ENCODE peak calls at places on chromosomes 12 and 14, in ten cellular contexts. G is T-helper 2 cell; W is Right ventricle myocardium superior; C is NCI-H446; O is NCI-H146; V is psoas muscle; Z is HAP-1; R is Karpas-422; A is KBM-7; N is naive thymus-derived CD8-positive, alpha-beta T cell. I is an unnamed sample.

GRCh38 chr12:123115409-123116111 is 35.3 kb downstream of the PITPNM2 start:
- DNase-seq in W (peak), R (no peak), N (peak), G (no peak), Z (peak), A (no peak), V (peak), O (no peak), C (no peak), I (peak)

GRCh38 chr12:76158518-76159321 is 74.2 kb upstream of the NAP1L1 start:
- DNase-seq in Z (peak), O (peak), C (no peak), W (no peak), G (peak), A (peak), V (peak), N (peak), R (peak), I (peak)

GRCh38 chr14:74804219-74804825 is 41.2 kb downstream of the YLPM1 start:
- DNase-seq in A (peak), O (no peak), N (peak), G (no peak), W (no peak), R (peak), V (no peak), C (peak), Z (peak), I (no peak)

GRCh38 chr12:57192920-57193319 is 23.7 kb upstream of the NXPH4 start:
- DNase-seq in V (no peak), O (no peak), A (no peak), N (no peak), R (no peak), Z (no peak), W (no peak), G (no peak), C (no peak), I (no peak)

GRCh38 chr14:63493246-63493645 is 49.9 kb downstream of the PPP2R5E start:
- DNase-seq in W (no peak), Z (no peak), A (peak), V (no peak), R (no peak), G (no peak), C (no peak), O (no peak), N (no peak), I (no peak)

GRCh38 chr12:27505771-27506170 is 18.2 kb upstream of the PPFIBP1 start:
- DNase-seq in G (no peak), V (no peak), N (no peak), C (no peak), O (no peak), A (no peak), R (no peak), Z (no peak), W (no peak), I (no peak)

GRCh38 chr12:23731493-23731892 is 218.0 kb downstream of the SOX5 start:
- DNase-seq in R (no peak), C (no peak), W (no peak), V (no peak), Z (no peak), A (no peak), N (no peak), G (no peak), O (no peak), I (no peak)

GRCh38 chr12:10645910-10646309 is 27.9 kb downstream of the STYK1 start:
- DNase-seq in N (no peak), R (no peak), V (no peak), G (no peak), O (no peak), C (no peak), A (no peak), Z (no peak), W (no peak), I (no peak)

GRCh38 chr12:5458229-5459050 is 26.5 kb downstream of the NTF3 start:
- DNase-seq in Z (no peak), N (no peak), V (no peak), A (no peak), O (no peak), C (no peak), R (no peak), W (no peak), G (no peak), I (no peak)

GRCh38 chr12:2332266-2332665 is 279.5 kb downstream of the CACNA1C start:
- DNase-seq in N (no peak), R (no peak), C (no peak), V (no peak), A (no peak), O (no peak), G (no peak), W (no peak), Z (no peak), I (no peak)

GRCh38 chr14:22434030-22434429 is 155.0 kb downstream of the DAD1 start:
- DNase-seq in A (peak), R (peak), V (no peak), N (no peak), O (no peak), G (no peak), C (no peak), Z (no peak), W (no peak), I (no peak)

GRCh38 chr14:56514663-56515371 is 64.8 kb upstream of the TMEM260 start:
- DNase-seq in O (no peak), N (no peak), R (no peak), G (no peak), Z (no peak), C (no peak), W (no peak), V (no peak), A (no peak), I (no peak)

GRCh38 chr12:29739279-29739991 is 44.3 kb downstream of the TMTC1 start:
- DNase-seq in C (no peak), O (no peak), R (no peak), N (no peak), Z (no peak), W (no peak), A (no peak), G (no peak), V (no peak), I (no peak)

GRCh38 chr12:981176-981828 is 9.7 kb upstream of the ERC1 start:
- DNase-seq in A (no peak), N (no peak), V (no peak), Z (no peak), O (no peak), R (no peak), W (no peak), G (no peak), C (no peak), I (no peak)

GRCh38 chr14:62824086-62824485 is 221.2 kb downstream of the KCNH5 start:
- DNase-seq in N (no peak), A (no peak), O (no peak), G (no peak), V (no peak), Z (no peak), R (no peak), W (no peak), C (no peak), I (no peak)

GRCh38 chr14:32407170-32407569 is 78.1 kb downstream of the AKAP6 start:
- DNase-seq in C (peak), A (no peak), O (no peak), G (no peak), Z (no peak), N (no peak), W (no peak), V (no peak), R (no peak), I (no peak)

GRCh38 chr12:64840949-64841717 is 16.7 kb downstream of the TBC1D30 start:
- DNase-seq in Z (no peak), O (no peak), V (no peak), A (no peak), N (no peak), W (no peak), R (no peak), C (no peak), G (no peak), I (peak)

GRCh38 chr14:72682188-72682587 is 211.7 kb downstream of the DPF3 start:
- DNase-seq in R (no peak), C (no peak), W (no peak), N (no peak), O (no peak), G (no peak), A (no peak), V (no peak), Z (no peak), I (no peak)

GRCh38 chr14:21385170-21385904 is 1.5 kb upstream of the SUPT16H start:
- DNase-seq in O (peak), Z (peak), R (peak), C (no peak), A (peak), W (no peak), V (no peak), G (no peak), N (no peak), I (no peak)

GRCh38 chr14:45089813-45090212 is 5.9 kb downstream of the PRPF39 start:
- DNase-seq in Z (no peak), C (no peak), R (no peak), A (no peak), V (no peak), O (no peak), W (no peak), G (no peak), N (no peak), I (no peak)

GRCh38 chr12:46944104-46944503 is 118.3 kb upstream of the SLC38A4 start:
- DNase-seq in A (no peak), N (no peak), Z (no peak), R (no peak), O (no peak), W (no peak), G (no peak), C (no peak), V (no peak), I (no peak)

GRCh38 chr14:31510222-31510621 is 22.4 kb upstream of the GPR33 start:
- DNase-seq in G (no peak), R (peak), A (peak), V (no peak), C (peak), O (peak), Z (no peak), N (no peak), W (no peak), I (no peak)

GRCh38 chr12:75623631-75624118 is 112.3 kb upstream of the KRR1 start:
- DNase-seq in O (peak), A (no peak), W (no peak), G (no peak), R (no peak), V (no peak), Z (no peak), C (no peak), N (no peak), I (no peak)

GRCh38 chr14:42143114-42143513 is 536.4 kb downstream of the LRFN5 start:
- DNase-seq in O (no peak), N (no peak), A (no peak), C (no peak), R (no peak), V (no peak), Z (no peak), W (no peak), G (no peak), I (no peak)

GRCh38 chr12:90827567-90827966 is 127.4 kb downstream of the CCER1 start:
- DNase-seq in R (no peak), G (no peak), W (no peak), A (no peak), V (no peak), C (no peak), N (no peak), Z (no peak), O (no peak), I (no peak)

GRCh38 chr12:121568971-121569808 is 11.6 kb downstream of the KDM2B start:
- DNase-seq in R (peak), O (no peak), W (peak), A (no peak), G (no peak), V (no peak), Z (no peak), C (no peak), N (no peak), I (no peak)

GRCh38 chr12:109460538-109460937 is 16.6 kb downstream of the KCTD10 start:
- DNase-seq in G (no peak), Z (no peak), A (no peak), V (no peak), N (no peak), R (no peak), O (no peak), C (no peak), W (no peak), I (peak)

GRCh38 chr12:104534162-104534856 is 77.6 kb downstream of the CHST11 start:
- DNase-seq in Z (no peak), R (no peak), G (no peak), N (no peak), V (no peak), W (no peak), C (no peak), O (no peak), A (no peak), I (no peak)

GRCh38 chr12:93756295-93756694 is 79.1 kb downstream of the CRADD start:
- DNase-seq in A (no peak), O (no peak), V (no peak), W (no peak), C (no peak), N (no peak), G (no peak), R (no peak), Z (no peak), I (no peak)

GRCh38 chr12:123388218-123388947 is 4.5 kb downstream of the KMT5A start:
- DNase-seq in V (peak), O (peak), Z (peak), C (no peak), N (peak), R (peak), A (peak), G (peak), W (peak), I (peak)

GRCh38 chr14:105857223-105857815 is 330.9 kb downstream of the TMEM121 start:
- DNase-seq in V (no peak), W (peak), N (no peak), O (no peak), G (no peak), Z (no peak), C (no peak), R (no peak), A (no peak), I (no peak)

GRCh38 chr14:61482348-61483206 is 161.2 kb downstream of the PRKCH start:
- DNase-seq in R (no peak), A (no peak), G (no peak), V (no peak), C (no peak), O (no peak), W (no peak), Z (no peak), N (no peak), I (no peak)

GRCh38 chr14:75315143-75315542 is 36.5 kb downstream of the FOS start:
- DNase-seq in R (no peak), A (no peak), W (no peak), C (no peak), N (no peak), G (no peak), O (no peak), V (no peak), Z (no peak), I (no peak)

GRCh38 chr14:69827560-69827959 is 30.5 kb upstream of the SLC10A1 start:
- DNase-seq in W (no peak), N (no peak), Z (no peak), V (no peak), C (no peak), A (no peak), O (no peak), G (no peak), R (no peak), I (no peak)

GRCh38 chr14:33788116-33788515 is 162.8 kb downstream of the EGLN3 start:
- DNase-seq in C (no peak), R (no peak), G (no peak), W (no peak), A (no peak), N (no peak), O (peak), V (no peak), Z (peak), I (no peak)

GRCh38 chr14:100540141-100540925 is 46.9 kb downstream of the BEGAIN start:
- DNase-seq in N (no peak), W (peak), G (no peak), R (no peak), C (no peak), O (peak), A (peak), Z (peak), V (peak), I (peak)

I was measured in mucosa of descending colon.